ENCODE peak calls at places on chromosomes 5 and 9, in ten cellular contexts. T is GM10248; X is GM19239; L is activated CD4-positive, CD25-positive, alpha-beta regulatory T cell treated with anti-CD3 and anti-CD28 coated beads, Interleukin-2, amount 50 U/mL, for 16 hours; Y is lower leg skin; P is choroid plexus epithelial cell; B is ELR; F is activated effector memory CD4-positive, alpha-beta T cell treated with Interleukin-2 at 50 U/mL for 16 hours; A is heart right ventricle; D is KBM-7. K is an unnamed sample.

GRCh38 chr9:81522721-81523551 is 166.4 kb downstream of the TLE1 start:
- DNase-seq in T (no peak), X (peak; percentile 8), L (no peak), Y (no peak), P (peak; percentile 83), B (peak; percentile 79), F (no peak), A (peak; percentile 23), D (peak; percentile 24), K (no peak)

GRCh38 chr5:148290271-148291195 is 21.7 kb upstream of the SPINK7 start:
- DNase-seq in T (peak; percentile 12), X (no peak), L (no peak), Y (no peak), P (peak; percentile 53), B (peak; percentile 46), F (no peak), A (no peak), D (peak; percentile 3), K (no peak)

GRCh38 chr5:81579525-81579924 is 171.4 kb downstream of the SSBP2 start:
- DNase-seq in T (no peak), X (no peak), L (no peak), Y (no peak), P (peak; percentile 65), B (peak; percentile 6), F (no peak), A (no peak), D (peak; percentile 67), K (no peak)

GRCh38 chr9:18997151-18997550 is 35.9 kb downstream of the SAXO1 start:
- DNase-seq in T (no peak), X (no peak), L (no peak), Y (no peak), P (no peak), B (no peak), F (no peak), A (no peak), D (no peak), K (no peak)

GRCh38 chr9:91689006-91689405 is 261.0 kb downstream of the ROR2 start:
- DNase-seq in T (no peak), X (no peak), L (no peak), Y (no peak), P (no peak), B (no peak), F (no peak), A (no peak), D (no peak), K (no peak)

GRCh38 chr9:101791938-101792337 is 53.5 kb upstream of the GRIN3A start:
- DNase-seq in T (no peak), X (no peak), L (no peak), Y (no peak), P (peak; percentile 36), B (peak; percentile 54), F (no peak), A (no peak), D (peak; percentile 57), K (peak; percentile 59)

GRCh38 chr5:78060421-78060820 is 234.1 kb downstream of the AP3B1 start:
- DNase-seq in T (no peak), X (no peak), L (no peak), Y (no peak), P (peak; percentile 74), B (peak; percentile 57), F (no peak), A (no peak), D (no peak), K (no peak)

GRCh38 chr5:10018670-10019069 is 231.0 kb downstream of the ATPSCKMT start:
- DNase-seq in T (no peak), X (no peak), L (no peak), Y (no peak), P (peak; percentile 88), B (peak; percentile 95), F (no peak), A (no peak), D (no peak), K (no peak)

GRCh38 chr5:83474986-83475385 is 3.4 kb downstream of the VCAN start:
- DNase-seq in T (no peak), X (no peak), L (no peak), Y (no peak), P (no peak), B (peak; percentile 33), F (no peak), A (no peak), D (no peak), K (no peak)

K was measured in left colon.